ENCODE peak calls at places on chromosomes 3 and 15, in six cellular contexts. X is foreskin melanocyte; H is HepG2; K is osteocyte; A is NAMALWA; I is effector memory CD8-positive, alpha-beta T cell. E is an unnamed sample.

GRCh38 chr3:190003730-190004129 is 117.0 kb downstream of the P3H2 start:
- DNase-seq in X (no peak), H (no peak), K (no peak), A (no peak), I (no peak), E (no peak)

GRCh38 chr3:77142636-77143035 is 102.7 kb downstream of the ROBO2 start:
- DNase-seq in X (no peak), H (no peak), K (no peak), A (no peak), I (no peak), E (no peak)

GRCh38 chr15:72796515-72797337 is 13.2 kb upstream of the ADPGK start:
- DNase-seq in X (peak), H (no peak), K (no peak), A (peak), I (peak), E (peak)

GRCh38 chr15:72599855-72600464 is 54.5 kb upstream of the GOLGA6B start:
- DNase-seq in X (peak), H (peak), K (no peak), A (peak), I (peak), E (peak)

GRCh38 chr3:112579697-112580096 is 17.9 kb downstream of the SLC35A5 start:
- DNase-seq in X (no peak), H (no peak), K (no peak), A (no peak), I (no peak), E (no peak)

GRCh38 chr3:157156844-157157635 is 2.9 kb downstream of the CCNL1 start:
- DNase-seq in X (no peak), H (peak), K (no peak), A (peak), I (no peak), E (no peak)

GRCh38 chr3:53823026-53823955 is 22.9 kb downstream of the CHDH start:
- DNase-seq in X (no peak), H (no peak), K (no peak), A (no peak), I (no peak), E (no peak)

GRCh38 chr3:64151335-64151871 is 73.9 kb downstream of the PRICKLE2 start:
- DNase-seq in X (no peak), H (no peak), K (no peak), A (no peak), I (no peak), E (no peak)

GRCh38 chr15:90086868-90087268 is 15.4 kb downstream of the IDH2 start:
- DNase-seq in X (peak), H (peak), K (no peak), A (peak), I (peak), E (peak)

GRCh38 chr15:41934843-41935242 is 37.5 kb downstream of the EHD4 start:
- DNase-seq in X (no peak), H (no peak), K (no peak), A (peak), I (peak), E (peak)

GRCh38 chr3:139322346-139322745 is 21.5 kb upstream of the MRPS22 start:
- DNase-seq in X (no peak), H (no peak), K (no peak), A (no peak), I (no peak), E (no peak)

GRCh38 chr15:88440021-88440420 is 27.2 kb downstream of the MRPL46 start:
- DNase-seq in X (no peak), H (no peak), K (peak), A (no peak), I (no peak), E (peak)

E was measured in SW480.